ENCODE peak calls at places on chromosomes 1 and 21, in ten cellular contexts. A is vagina, W is transverse colon, B is suprapubic skin, U is stomach, C is GM12878, Z is K562, K is HCT116, M is H1, E is spleen. O is an unnamed sample. For H3K4me1, the result is how much of the 10 kb centered on the place peaks cover.

GRCh38 chr1:59487335-59488031 is 190.6 kb downstream of the FGGY start:
- DNase-seq in A (no peak), W (no peak), B (no peak), U (no peak), C (no peak), Z (peak), K (no peak), M (no peak), E (no peak), O (no peak)

GRCh38 chr1:172708452-172708851 is 49.5 kb downstream of the FASLG start:
- DNase-seq in A (no peak), W (no peak), B (no peak), U (no peak), C (no peak), Z (no peak), K (no peak), M (no peak), E (no peak), O (no peak)

GRCh38 chr1:223748405-223748772 is 36.0 kb downstream of the CAPN2 start:
- DNase-seq in A (no peak), W (peak), B (no peak), U (no peak), C (no peak), Z (no peak), K (no peak), M (no peak), E (no peak), O (no peak)

GRCh38 chr1:30877205-30877912 is 31.2 kb downstream of the SDC3 start:
- DNase-seq in A (no peak), W (peak), B (no peak), U (peak), C (no peak), Z (no peak), K (no peak), M (no peak), E (no peak), O (no peak)

GRCh38 chr1:185035258-185035657 is 10.1 kb upstream of the RNF2 start:
- DNase-seq in A (no peak), W (no peak), B (no peak), U (no peak), C (no peak), Z (no peak), K (no peak), M (no peak), E (no peak), O (no peak)

GRCh38 chr1:214272964-214273533 is 7.9 kb upstream of the SMYD2 start:
- DNase-seq in A (no peak), W (no peak), B (no peak), U (no peak), C (no peak), Z (no peak), K (no peak), M (no peak), E (no peak), O (no peak)

GRCh38 chr1:29800120-29800519 is 563.8 kb downstream of the PTPRU start:
- DNase-seq in A (peak), W (no peak), B (no peak), U (no peak), C (no peak), Z (peak), K (no peak), M (no peak), E (peak), O (no peak)

GRCh38 chr1:183002797-183003594 is 20.2 kb upstream of the LAMC1 start:
- DNase-seq in A (no peak), W (no peak), B (no peak), U (no peak), C (no peak), Z (no peak), K (no peak), M (no peak), E (no peak), O (no peak)

GRCh38 chr1:109935451-109935900 is 24.8 kb downstream of the CSF1 start:
- DNase-seq in A (no peak), W (peak), B (no peak), U (peak), C (no peak), Z (no peak), K (no peak), M (no peak), E (no peak), O (no peak)

GRCh38 chr1:52842643-52843310 is at the start of gene ZYG11A:
- DNase-seq in A (no peak), W (peak), B (peak), U (peak), C (no peak), Z (peak), K (no peak), M (peak), E (peak), O (no peak)

GRCh38 chr1:43536196-43536863 is 5.6 kb downstream of the PTPRF start:
- DNase-seq in A (no peak), W (peak), B (peak), U (peak), C (no peak), Z (no peak), K (no peak), M (no peak), E (peak), O (no peak)

GRCh38 chr1:246794261-246795093 is 70.3 kb downstream of the SCCPDH start:
- DNase-seq in A (no peak), W (no peak), B (no peak), U (no peak), C (no peak), Z (no peak), K (no peak), M (no peak), E (no peak), O (no peak)

GRCh38 chr1:223748773-223749733 is 36.7 kb downstream of the CAPN2 start:
- DNase-seq in A (no peak), W (peak), B (peak), U (peak), C (no peak), Z (peak), K (no peak), M (peak), E (peak), O (no peak)

GRCh38 chr1:183942933-183943693 is 94.4 kb downstream of the COLGALT2 start:
- DNase-seq in A (no peak), W (no peak), B (no peak), U (no peak), C (peak), Z (peak), K (peak), M (no peak), E (no peak), O (peak)

GRCh38 chr1:10918531-10918930 is 93.9 kb upstream of the TARDBP start:
- DNase-seq in A (no peak), W (no peak), B (no peak), U (no peak), C (no peak), Z (no peak), K (no peak), M (no peak), E (no peak), O (no peak)

GRCh38 chr1:239944666-239945065 is 147.0 kb upstream of the FMN2 start:
- DNase-seq in A (no peak), W (no peak), B (no peak), U (no peak), C (no peak), Z (no peak), K (no peak), M (no peak), E (no peak), O (no peak)

GRCh38 chr21:26972131-26972707 is 5.3 kb upstream of the ADAMTS5 start:
- DNase-seq in A (no peak), W (no peak), B (no peak), U (no peak), C (no peak), Z (no peak), K (no peak), M (no peak), E (no peak), O (no peak)

GRCh38 chr1:11365744-11366387 is 92.9 kb downstream of the UBIAD1 start:
- DNase-seq in A (no peak), W (no peak), B (no peak), U (no peak), C (no peak), Z (no peak), K (no peak), M (no peak), E (no peak), O (no peak)

GRCh38 chr1:99968214-99968613 is 1.6 kb upstream of the SLC35A3 start:
- DNase-seq in A (no peak), W (no peak), B (no peak), U (no peak), C (no peak), Z (no peak), K (no peak), M (no peak), E (no peak), O (no peak)

GRCh38 chr1:229224308-229224707 is 46.6 kb upstream of the RAB4A start:
- DNase-seq in A (peak), W (no peak), B (no peak), U (no peak), C (no peak), Z (no peak), K (no peak), M (peak), E (no peak), O (no peak)

GRCh38 chr1:117363591-117364048 is 3.6 kb upstream of the MAN1A2 start:
- DNase-seq in A (no peak), W (no peak), B (no peak), U (no peak), C (peak), Z (peak), K (no peak), M (no peak), E (no peak), O (no peak)

GRCh38 chr1:90201467-90202358 is 206.8 kb downstream of the ZNF326 start:
- DNase-seq in A (no peak), W (peak), B (no peak), U (peak), C (no peak), Z (no peak), K (no peak), M (no peak), E (no peak), O (no peak)

GRCh38 chr1:13694886-13695684 is 4.9 kb upstream of the PRDM2 start:
- DNase-seq in A (no peak), W (no peak), B (no peak), U (no peak), C (no peak), Z (no peak), K (no peak), M (no peak), E (no peak), O (no peak)

GRCh38 chr1:68805097-68805641 is 308.3 kb upstream of the DEPDC1 start:
- DNase-seq in A (no peak), W (no peak), B (no peak), U (no peak), C (no peak), Z (no peak), K (no peak), M (no peak), E (no peak), O (no peak)

GRCh38 chr1:112440574-112440973 is 44.6 kb downstream of the CTTNBP2NL start:
- DNase-seq in A (no peak), W (no peak), B (no peak), U (no peak), C (no peak), Z (no peak), K (no peak), M (no peak), E (no peak), O (no peak)

GRCh38 chr1:214492405-214493075 is 58.9 kb downstream of the PTPN14 start:
- DNase-seq in A (no peak), W (no peak), B (no peak), U (no peak), C (no peak), Z (no peak), K (no peak), M (no peak), E (no peak), O (no peak)

GRCh38 chr1:235624751-235625192 is 24.8 kb downstream of the GNG4 start:
- DNase-seq in A (no peak), W (no peak), B (no peak), U (no peak), C (no peak), Z (no peak), K (no peak), M (no peak), E (no peak), O (no peak)

GRCh38 chr21:27693376-27693775 is 726.5 kb upstream of the ADAMTS5 start:
- DNase-seq in A (no peak), W (no peak), B (no peak), U (no peak), C (no peak), Z (no peak), K (no peak), M (no peak), E (no peak), O (no peak)

GRCh38 chr1:178119623-178120022 is 25.7 kb downstream of the RASAL2 start:
- DNase-seq in A (no peak), W (no peak), B (no peak), U (no peak), C (no peak), Z (no peak), K (peak), M (no peak), E (no peak), O (no peak)

GRCh38 chr1:16248603-16249534 is 11.9 kb upstream of the CPLANE2 start:
- DNase-seq in A (no peak), W (peak), B (peak), U (peak), C (peak), Z (peak), K (peak), M (no peak), E (no peak), O (no peak)

GRCh38 chr1:170670751-170671628 is 7.1 kb downstream of the PRRX1 start:
- DNase-seq in A (no peak), W (peak), B (no peak), U (no peak), C (no peak), Z (peak), K (no peak), M (peak), E (no peak), O (no peak)

GRCh38 chr1:92538413-92539061 is 51.8 kb upstream of the GFI1 start:
- DNase-seq in A (no peak), W (no peak), B (no peak), U (no peak), C (peak), Z (no peak), K (no peak), M (no peak), E (no peak), O (no peak)

GRCh38 chr1:203076031-203076511 is 9.7 kb downstream of the MYOG start:
- DNase-seq in A (no peak), W (no peak), B (no peak), U (no peak), C (no peak), Z (peak), K (no peak), M (peak), E (peak), O (no peak)
- H3K27ac ChIP-seq in A (no peak), W (no peak), B (no peak), U (no peak), C (no peak), Z (no peak), K (no peak), M (no peak), E (no peak), O (no peak)

GRCh38 chr1:62466982-62467532 is 30.2 kb downstream of the USP1 start:
- DNase-seq in A (no peak), W (no peak), B (no peak), U (no peak), C (no peak), Z (no peak), K (no peak), M (no peak), E (no peak), O (no peak)

GRCh38 chr1:62457955-62458354 is 21.1 kb downstream of the USP1 start:
- DNase-seq in A (no peak), W (no peak), B (no peak), U (no peak), C (no peak), Z (no peak), K (no peak), M (no peak), E (no peak), O (no peak)

DNA sequence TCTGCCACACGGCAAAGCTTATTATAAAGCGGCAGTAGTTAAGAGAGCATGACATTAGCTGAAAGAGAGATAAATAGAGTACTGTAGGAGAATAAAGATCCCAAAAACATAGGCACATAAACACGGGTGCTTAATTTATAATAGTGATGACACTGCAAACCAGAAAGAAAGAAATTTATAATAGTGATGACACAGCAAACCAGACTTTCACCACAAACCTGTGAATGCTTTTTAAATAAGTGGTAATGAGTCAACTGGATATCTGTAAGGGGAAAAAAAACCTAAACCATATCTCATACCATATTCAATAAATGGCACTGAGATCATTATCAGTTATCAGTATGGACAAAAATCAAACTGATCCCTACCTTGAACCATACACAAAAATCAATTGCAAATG is 25.5 kb downstream of the USP1 start:
- DNase-seq in A (no peak), W (no peak), B (no peak), U (no peak), C (no peak), Z (no peak), K (no peak), M (no peak), E (no peak), O (no peak)
- TF ChIP-seq POLR2AphosphoS5 in A (no peak), W (no peak), B (no peak), U (no peak), C (no peak), Z (no peak), K (no peak), M (no peak), E (no peak), O (no peak)

GRCh38 chr1:203178083-203178482 is 2.5 kb upstream of the MYBPH start:
- DNase-seq in A (no peak), W (no peak), B (peak), U (no peak), C (no peak), Z (no peak), K (peak), M (no peak), E (peak), O (no peak)
- H3K4me1 ChIP-seq in A (under half), W (under half), B (under half), U (under half), C (under half), Z (under half), K (under half), M (under half), E (under half), O (under half)

DNA sequence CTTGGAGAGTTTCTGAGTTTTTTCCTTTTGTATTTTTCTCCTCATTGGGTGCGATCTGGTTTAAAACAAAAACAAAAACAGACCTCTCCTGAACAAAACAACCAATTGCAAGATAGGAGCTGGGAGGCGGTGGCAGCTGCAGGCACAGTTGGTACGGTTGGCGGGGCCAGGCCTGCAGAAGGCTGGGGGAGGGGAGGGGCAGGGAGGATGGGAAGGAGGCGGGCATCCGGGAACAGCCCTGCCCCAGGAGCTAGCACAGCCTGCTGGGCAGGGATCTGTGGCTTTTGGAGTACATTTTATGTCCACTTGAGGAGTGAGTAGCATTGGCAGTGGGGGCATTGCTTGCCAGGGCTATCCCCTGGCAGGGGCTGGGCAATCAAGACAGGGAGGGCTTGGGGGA is 5.2 kb downstream of the CAPN9 start:
- DNase-seq in A (no peak), W (peak), B (no peak), U (peak), C (no peak), Z (no peak), K (no peak), M (peak), E (peak), O (no peak)
- H3K27ac ChIP-seq in A (no peak), W (peak), B (no peak), U (peak), C (no peak), Z (no peak), K (no peak), M (no peak), E (no peak), O (no peak)

GRCh38 chr1:24770891-24771290 is 25.6 kb downstream of the CLIC4 start:
- DNase-seq in A (no peak), W (no peak), B (no peak), U (no peak), C (no peak), Z (no peak), K (no peak), M (no peak), E (no peak), O (no peak)
- TF ChIP-seq POLR2AphosphoS5 in A (no peak), W (no peak), B (no peak), U (no peak), C (no peak), Z (no peak), K (no peak), M (no peak), E (no peak), O (no peak)

GRCh38 chr1:17581389-17582123 is 42.1 kb downstream of the ARHGEF10L start:
- DNase-seq in A (no peak), W (no peak), B (no peak), U (no peak), C (no peak), Z (no peak), K (no peak), M (no peak), E (no peak), O (no peak)
- H3K4me1 ChIP-seq in A (under half), W (under half), B (under half), U (half or more), C (under half), Z (under half), K (under half), M (under half), E (half or more), O (under half)

O was measured in Panc1.